ENCODE peak calls at places on chromosomes 7 and 10, in four cellular contexts. One of them, this sample, is unnamed.

GRCh38 chr7:514651-515598 is 4.7 kb downstream of the PDGFA start:
- DNase-seq in HCT116: no peak
- DNase-seq in SK-N-SH: no peak
- DNase-seq in Panc1: no peak
- DNase-seq in this sample: no peak

GRCh38 chr7:140039071-140039470 is 23.7 kb downstream of the PARP12 start:
- DNase-seq in SK-N-SH: no peak
- DNase-seq in HCT116: no peak
- DNase-seq in Panc1: no peak
- DNase-seq in this sample: no peak

GRCh38 chr10:70684841-70685457 is 12.6 kb downstream of the ADAMTS14 start:
- DNase-seq in Panc1: no peak
- DNase-seq in HCT116: no peak
- DNase-seq in SK-N-SH: no peak
- DNase-seq in this sample: no peak

GRCh38 chr10:3964516-3964915 is 179.5 kb upstream of the KLF6 start:
- DNase-seq in Panc1: no peak
- DNase-seq in SK-N-SH: no peak
- DNase-seq in HCT116: no peak
- DNase-seq in this sample: no peak

GRCh38 chr7:98420966-98421612 is 20.2 kb upstream of the BAIAP2L1 start:
- DNase-seq in HCT116: peak
- DNase-seq in Panc1: peak
- DNase-seq in SK-N-SH: peak
- DNase-seq in this sample: no peak

GRCh38 chr10:58919927-58920654 is 256.4 kb upstream of the PHYHIPL start:
- DNase-seq in HCT116: peak
- DNase-seq in Panc1: peak
- DNase-seq in SK-N-SH: no peak
- DNase-seq in this sample: no peak

GRCh38 chr7:97731736-97732370 is at the start of gene TAC1:
- DNase-seq in Panc1: no peak
- DNase-seq in HCT116: no peak
- DNase-seq in SK-N-SH: peak
- DNase-seq in this sample: no peak

GRCh38 chr10:95475827-95476481 is 85.2 kb downstream of the SORBS1 start:
- DNase-seq in Panc1: no peak
- DNase-seq in SK-N-SH: no peak
- DNase-seq in HCT116: no peak
- DNase-seq in this sample: no peak

GRCh38 chr10:51244739-51245138 is 170.5 kb downstream of the PRKG1 start:
- DNase-seq in SK-N-SH: no peak
- DNase-seq in HCT116: no peak
- DNase-seq in Panc1: no peak
- DNase-seq in this sample: no peak

GRCh38 chr10:124004372-124004928 is 88.9 kb downstream of the CHST15 start:
- DNase-seq in HCT116: no peak
- DNase-seq in Panc1: no peak
- DNase-seq in SK-N-SH: peak
- DNase-seq in this sample: no peak

GRCh38 chr7:98617051-98617959 is at the start of gene NPTX2:
- DNase-seq in SK-N-SH: peak
- DNase-seq in HCT116: no peak
- DNase-seq in Panc1: no peak
- DNase-seq in this sample: no peak

GRCh38 chr10:60733189-60733815 is 45.0 kb upstream of the CDK1 start:
- DNase-seq in Panc1: no peak
- DNase-seq in HCT116: peak
- DNase-seq in SK-N-SH: peak
- DNase-seq in this sample: no peak

GRCh38 chr10:96851281-96851680 is 19.2 kb downstream of the LCOR start:
- DNase-seq in HCT116: no peak
- DNase-seq in SK-N-SH: no peak
- DNase-seq in Panc1: no peak
- DNase-seq in this sample: no peak

GRCh38 chr10:16905304-16905703 is 88.1 kb upstream of the RSU1 start:
- DNase-seq in Panc1: no peak
- DNase-seq in HCT116: no peak
- DNase-seq in SK-N-SH: no peak
- DNase-seq in this sample: no peak

GRCh38 chr10:623039-623438 is 66.4 kb downstream of the DIP2C start:
- DNase-seq in HCT116: no peak
- DNase-seq in Panc1: no peak
- DNase-seq in SK-N-SH: no peak
- DNase-seq in this sample: no peak

GRCh38 chr7:132199626-132200025 is 376.6 kb downstream of the PLXNA4 start:
- DNase-seq in Panc1: no peak
- DNase-seq in HCT116: no peak
- DNase-seq in SK-N-SH: no peak
- DNase-seq in this sample: no peak

GRCh38 chr10:7192041-7192440 is 218.8 kb downstream of the SFMBT2 start:
- DNase-seq in SK-N-SH: no peak
- DNase-seq in Panc1: no peak
- DNase-seq in HCT116: no peak
- DNase-seq in this sample: no peak

GRCh38 chr10:51888263-51888662 is 188.9 kb upstream of the CSTF2T start:
- DNase-seq in Panc1: no peak
- DNase-seq in SK-N-SH: no peak
- DNase-seq in HCT116: no peak
- DNase-seq in this sample: no peak

GRCh38 chr10:132539431-132539839 is 1.8 kb downstream of the INPP5A start:
- DNase-seq in HCT116: no peak
- DNase-seq in SK-N-SH: no peak
- DNase-seq in Panc1: no peak
- DNase-seq in this sample: no peak

GRCh38 chr10:103584216-103585010 is 90.9 kb downstream of the NEURL1 start:
- DNase-seq in HCT116: no peak
- DNase-seq in Panc1: no peak
- DNase-seq in SK-N-SH: no peak
- DNase-seq in this sample: no peak

GRCh38 chr7:124954766-124955165 is 25.1 kb upstream of the POT1 start:
- DNase-seq in SK-N-SH: no peak
- DNase-seq in HCT116: no peak
- DNase-seq in Panc1: no peak
- DNase-seq in this sample: no peak

GRCh38 chr10:94002156-94002555 is 8.4 kb downstream of the PLCE1 start:
- DNase-seq in HCT116: no peak
- DNase-seq in Panc1: no peak
- DNase-seq in SK-N-SH: no peak
- DNase-seq in this sample: no peak

GRCh38 chr7:44131173-44132009 is 8.0 kb upstream of the POLD2 start:
- DNase-seq in HCT116: no peak
- DNase-seq in SK-N-SH: peak
- DNase-seq in Panc1: no peak
- DNase-seq in this sample: no peak

GRCh38 chr10:3173173-3173878 is 744 bp upstream of the PITRM1 start:
- DNase-seq in HCT116: peak
- DNase-seq in SK-N-SH: no peak
- DNase-seq in Panc1: no peak
- DNase-seq in this sample: no peak

GRCh38 chr10:35685402-35685801 is 43.3 kb upstream of the FZD8 start:
- DNase-seq in Panc1: no peak
- DNase-seq in HCT116: no peak
- DNase-seq in SK-N-SH: no peak
- DNase-seq in this sample: no peak

GRCh38 chr10:86773486-86773885 is 17.1 kb downstream of the BMPR1A start:
- DNase-seq in SK-N-SH: no peak
- DNase-seq in HCT116: no peak
- DNase-seq in Panc1: no peak
- DNase-seq in this sample: no peak
- TF ChIP-seq SIN3A in SK-N-SH: no peak
- TF ChIP-seq SIN3A in HCT116: no peak
- TF ChIP-seq SIN3A in Panc1: no peak
- TF ChIP-seq SIN3A in this sample: no peak

GRCh38 chr7:2729043-2729892 is 41.3 kb downstream of the AMZ1 start:
- DNase-seq in SK-N-SH: no peak
- DNase-seq in Panc1: no peak
- DNase-seq in HCT116: no peak
- DNase-seq in this sample: no peak
- TF ChIP-seq SIN3A in SK-N-SH: no peak
- TF ChIP-seq SIN3A in Panc1: no peak
- TF ChIP-seq SIN3A in HCT116: no peak
- TF ChIP-seq SIN3A in this sample: no peak

DNA sequence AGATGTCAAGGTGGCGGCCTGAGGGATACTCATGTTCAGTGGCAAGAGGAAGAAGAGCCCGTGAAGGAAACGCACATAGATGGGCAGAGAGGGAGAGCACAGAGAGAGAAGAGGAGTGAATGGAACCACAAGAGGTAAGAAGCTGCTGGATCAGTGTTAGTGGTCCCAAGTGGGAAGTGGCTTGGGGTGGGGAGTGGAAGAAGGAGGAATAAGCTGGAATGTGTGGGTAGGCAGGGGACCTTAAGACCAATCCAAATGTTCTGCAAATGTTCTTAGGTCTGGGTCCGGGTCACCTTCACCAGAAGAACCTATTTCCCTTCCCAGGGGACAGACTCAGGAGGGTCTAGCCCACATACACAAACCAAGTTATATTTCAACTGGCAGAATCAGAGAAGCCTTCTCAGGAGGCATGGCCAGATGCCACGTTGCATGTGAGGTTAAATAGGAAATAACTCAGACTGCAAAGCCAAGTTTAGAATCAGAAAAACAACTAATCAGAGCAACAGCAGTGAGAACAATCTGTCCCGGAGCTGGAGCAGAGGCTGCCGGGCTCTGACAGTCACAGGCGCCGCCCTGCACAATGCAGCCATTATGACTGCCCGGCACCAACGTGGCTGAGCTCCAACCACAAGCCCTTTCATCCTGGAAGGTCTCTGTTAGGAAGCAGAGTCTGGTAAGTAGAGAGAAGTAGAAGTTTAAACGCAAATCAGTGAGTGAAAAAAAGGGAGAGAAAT is 78.6 kb upstream of the ARMC3 start:
- DNase-seq in SK-N-SH: no peak
- DNase-seq in Panc1: no peak
- DNase-seq in HCT116: no peak
- DNase-seq in this sample: no peak
- TF ChIP-seq SIN3A in SK-N-SH: no peak
- TF ChIP-seq SIN3A in Panc1: no peak
- TF ChIP-seq SIN3A in HCT116: no peak
- TF ChIP-seq SIN3A in this sample: no peak

DNA sequence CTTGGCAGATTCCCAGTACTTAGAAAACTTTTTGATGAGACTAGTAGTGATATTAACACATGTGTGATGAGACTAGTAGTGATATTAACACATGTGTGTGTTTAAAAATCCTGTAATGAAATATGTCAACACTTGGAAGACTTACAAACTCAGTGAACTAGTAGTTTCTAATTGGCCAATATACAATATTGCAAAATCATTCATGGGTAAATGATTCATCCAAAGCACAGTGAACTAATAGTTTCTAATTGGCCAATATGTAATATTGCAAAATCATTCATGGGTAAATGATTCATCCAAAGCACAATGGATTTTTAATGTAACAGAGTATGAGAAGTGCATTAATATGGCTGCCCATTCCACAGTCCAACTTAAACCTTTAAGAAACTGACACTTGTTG is 77.8 kb downstream of the ATAD1 start:
- DNase-seq in SK-N-SH: no peak
- DNase-seq in HCT116: no peak
- DNase-seq in Panc1: no peak
- DNase-seq in this sample: no peak
- TF ChIP-seq SIN3A in SK-N-SH: no peak
- TF ChIP-seq SIN3A in HCT116: no peak
- TF ChIP-seq SIN3A in Panc1: no peak
- TF ChIP-seq SIN3A in this sample: no peak

GRCh38 chr10:100373298-100374136 is 26.5 kb downstream of the SCD start:
- DNase-seq in SK-N-SH: peak
- DNase-seq in HCT116: peak
- DNase-seq in Panc1: peak
- DNase-seq in this sample: peak
- TF ChIP-seq SIN3A in SK-N-SH: peak
- TF ChIP-seq SIN3A in HCT116: no peak
- TF ChIP-seq SIN3A in Panc1: peak
- TF ChIP-seq SIN3A in this sample: peak

GRCh38 chr10:31744025-31744424 is 184.6 kb downstream of the ARHGAP12 start:
- DNase-seq in SK-N-SH: no peak
- DNase-seq in HCT116: no peak
- DNase-seq in Panc1: no peak
- DNase-seq in this sample: no peak

GRCh38 chr10:31741473-31741872 is 187.2 kb downstream of the ARHGAP12 start:
- DNase-seq in SK-N-SH: no peak
- DNase-seq in HCT116: no peak
- DNase-seq in Panc1: no peak
- DNase-seq in this sample: no peak

GRCh38 chr10:31742255-31742654 is 186.4 kb downstream of the ARHGAP12 start:
- DNase-seq in Panc1: no peak
- DNase-seq in HCT116: no peak
- DNase-seq in SK-N-SH: no peak
- DNase-seq in this sample: no peak

GRCh38 chr10:31749293-31749692 is 179.3 kb downstream of the ARHGAP12 start:
- DNase-seq in Panc1: no peak
- DNase-seq in HCT116: no peak
- DNase-seq in SK-N-SH: peak
- DNase-seq in this sample: no peak

GRCh38 chr10:31745612-31746376 is 182.8 kb downstream of the ARHGAP12 start:
- DNase-seq in SK-N-SH: no peak
- DNase-seq in HCT116: peak
- DNase-seq in Panc1: peak
- DNase-seq in this sample: no peak
- TF ChIP-seq SIN3A in SK-N-SH: peak
- TF ChIP-seq SIN3A in HCT116: no peak
- TF ChIP-seq SIN3A in Panc1: no peak
- TF ChIP-seq SIN3A in this sample: no peak

GRCh38 chr10:68897336-68897741 is 3.8 kb upstream of the DDX50 start:
- DNase-seq in Panc1: peak
- DNase-seq in SK-N-SH: peak
- DNase-seq in HCT116: peak
- DNase-seq in this sample: no peak
- TF ChIP-seq SIN3A in Panc1: no peak
- TF ChIP-seq SIN3A in SK-N-SH: no peak
- TF ChIP-seq SIN3A in HCT116: no peak
- TF ChIP-seq SIN3A in this sample: no peak

This sample was measured in GM12878.